ENCODE peak calls at places on chromosomes 1 and 21, in six cellular contexts. E is skeletal muscle cell; Q is effector memory CD8-positive, alpha-beta T cell; R is GM18507; D is DMS153; I is heart right ventricle. Z is an unnamed sample.

GRCh38 chr21:35479529-35479928 is 430.4 kb upstream of the RUNX1 start:
- DNase-seq in E (no peak), Q (no peak), R (no peak), D (no peak), I (no peak), Z (no peak)

GRCh38 chr1:241711326-241711725 is 59.2 kb downstream of the WDR64 start:
- DNase-seq in E (no peak), Q (no peak), R (no peak), D (no peak), I (no peak), Z (no peak)

GRCh38 chr1:168106274-168106673 is 30.5 kb downstream of the GPR161 start:
- DNase-seq in E (no peak), Q (no peak), R (no peak), D (no peak), I (no peak), Z (no peak)

GRCh38 chr1:181662606-181663005 is 179.3 kb downstream of the CACNA1E start:
- DNase-seq in E (no peak), Q (no peak), R (no peak), D (no peak), I (no peak), Z (no peak)

GRCh38 chr1:226109829-226110248 is 47.3 kb downstream of the H3-3A start:
- DNase-seq in E (no peak), Q (peak), R (peak), D (peak), I (peak), Z (peak)

GRCh38 chr1:165671531-165671930 is 26.8 kb downstream of the ALDH9A1 start:
- DNase-seq in E (no peak), Q (no peak), R (no peak), D (no peak), I (no peak), Z (no peak)

GRCh38 chr1:92882817-92883216 is 51.0 kb downstream of the RPL5 start:
- DNase-seq in E (no peak), Q (peak), R (no peak), D (no peak), I (no peak), Z (no peak)

GRCh38 chr1:217027403-217028080 is 304.3 kb upstream of the ESRRG start:
- DNase-seq in E (no peak), Q (no peak), R (no peak), D (no peak), I (no peak), Z (no peak)

GRCh38 chr21:17454315-17455027 is 58.4 kb upstream of the CXADR start:
- DNase-seq in E (peak), Q (no peak), R (no peak), D (no peak), I (no peak), Z (no peak)

GRCh38 chr1:245730796-245731195 is 576.0 kb downstream of the KIF26B start:
- DNase-seq in E (no peak), Q (no peak), R (no peak), D (no peak), I (no peak), Z (no peak)

GRCh38 chr1:94038511-94038910 is 82.4 kb downstream of the ABCA4 start:
- DNase-seq in E (peak), Q (no peak), R (no peak), D (no peak), I (no peak), Z (no peak)

GRCh38 chr1:17200246-17200645 is 4.7 kb upstream of the PADI1 start:
- DNase-seq in E (no peak), Q (no peak), R (no peak), D (no peak), I (no peak), Z (no peak)

GRCh38 chr1:113940365-113941244 is 11.5 kb downstream of the HIPK1 start:
- DNase-seq in E (no peak), Q (peak), R (no peak), D (no peak), I (no peak), Z (no peak)

Z was measured in NCI-H2107.